ENCODE peak calls at places on chromosomes 5 and 9, in ten cellular contexts. U is body of pancreas, E is IMR-90, Z is ovary, K is uterus, H is adrenal gland, C is suprapubic skin, L is endothelial cell of umbilical vein, R is spleen, F is Peyer's patch. V is an unnamed sample. For H3K27me3 and H3K36me3, the result is how much of the 10 kb centered on the place peaks cover.

GRCh38 chr5:56669534-56670483 is 145.5 kb upstream of the MAP3K1 start:
- DNase-seq in U (peak), E (peak), Z (no peak), K (peak), H (peak), C (no peak), L (no peak), R (peak), F (no peak), V (peak)

GRCh38 chr9:119986205-119986604 is 593.8 kb downstream of the CDK5RAP2 start:
- DNase-seq in U (no peak), E (no peak), Z (no peak), K (no peak), H (no peak), C (no peak), L (no peak), R (no peak), F (no peak), V (no peak)

GRCh38 chr5:94326579-94326978 is 291.8 kb downstream of the KIAA0825 start:
- DNase-seq in U (no peak), E (no peak), Z (no peak), K (no peak), H (no peak), C (no peak), L (no peak), R (no peak), F (no peak), V (no peak)

GRCh38 chr5:74201334-74202081 is 439.0 kb downstream of the ENC1 start:
- DNase-seq in U (peak), E (peak), Z (peak), K (no peak), H (peak), C (no peak), L (peak), R (no peak), F (no peak), V (peak)

GRCh38 chr5:179304466-179304865 is 40.8 kb downstream of the ADAMTS2 start:
- DNase-seq in U (no peak), E (peak), Z (no peak), K (no peak), H (no peak), C (no peak), L (no peak), R (no peak), F (no peak), V (no peak)

GRCh38 chr9:91422832-91423711 is 560 bp downstream of the NFIL3 start:
- DNase-seq in U (peak), E (peak), Z (peak), K (peak), H (peak), C (peak), L (peak), R (peak), F (peak), V (peak)

GRCh38 chr9:33161011-33161588 is 6.0 kb downstream of the B4GALT1 start:
- DNase-seq in U (peak), E (peak), Z (peak), K (peak), H (peak), C (peak), L (peak), R (peak), F (no peak), V (peak)

GRCh38 chr9:28301281-28301680 is 728.0 kb upstream of the C9orf72 start:
- DNase-seq in U (no peak), E (no peak), Z (no peak), K (no peak), H (no peak), C (no peak), L (no peak), R (no peak), F (no peak), V (no peak)

GRCh38 chr9:111298831-111299603 is 31.0 kb downstream of the OR2K2 start:
- DNase-seq in U (peak), E (peak), Z (peak), K (no peak), H (peak), C (peak), L (peak), R (no peak), F (no peak), V (peak)

GRCh38 chr9:96199006-96199405 is 103.0 kb downstream of the HSD17B3 start:
- DNase-seq in U (no peak), E (no peak), Z (no peak), K (no peak), H (no peak), C (peak), L (no peak), R (no peak), F (no peak), V (no peak)

GRCh38 chr5:31433229-31433628 is 98.7 kb downstream of the DROSHA start:
- DNase-seq in U (no peak), E (no peak), Z (no peak), K (no peak), H (no peak), C (no peak), L (no peak), R (no peak), F (no peak), V (no peak)

GRCh38 chr5:128538249-128539037 is 398 bp upstream of the FBN2 start:
- DNase-seq in U (peak), E (peak), Z (peak), K (peak), H (peak), C (peak), L (peak), R (peak), F (peak), V (peak)

GRCh38 chr9:95018099-95018927 is 291.8 kb downstream of the AOPEP start:
- DNase-seq in U (peak), E (peak), Z (no peak), K (no peak), H (peak), C (no peak), L (peak), R (no peak), F (no peak), V (peak)

GRCh38 chr9:137317979-137318511 is 16.0 kb upstream of the NRARP start:
- DNase-seq in U (no peak), E (no peak), Z (no peak), K (no peak), H (no peak), C (no peak), L (no peak), R (peak), F (peak), V (no peak)

GRCh38 chr5:79982136-79982535 is 8.9 kb downstream of the MTX3 start:
- DNase-seq in U (no peak), E (no peak), Z (no peak), K (no peak), H (no peak), C (no peak), L (no peak), R (no peak), F (no peak), V (no peak)

GRCh38 chr5:159412284-159413046 is 82.2 kb upstream of the IL12B start:
- DNase-seq in U (peak), E (no peak), Z (no peak), K (no peak), H (no peak), C (no peak), L (no peak), R (peak), F (no peak), V (peak)

GRCh38 chr5:7754997-7755596 is 95.8 kb downstream of the CFAP90 start:
- DNase-seq in U (peak), E (peak), Z (peak), K (no peak), H (peak), C (no peak), L (peak), R (no peak), F (peak), V (peak)

GRCh38 chr9:114014044-114014443 is 64.1 kb downstream of the AMBP start:
- DNase-seq in U (no peak), E (no peak), Z (no peak), K (no peak), H (no peak), C (no peak), L (no peak), R (no peak), F (no peak), V (no peak)

GRCh38 chr5:98096155-98096554 is 677.3 kb upstream of the RGMB start:
- DNase-seq in U (no peak), E (peak), Z (no peak), K (no peak), H (no peak), C (no peak), L (no peak), R (no peak), F (no peak), V (no peak)

GRCh38 chr5:123080215-123080614 is 8.8 kb upstream of the PRDM6 start:
- DNase-seq in U (no peak), E (no peak), Z (no peak), K (no peak), H (no peak), C (no peak), L (no peak), R (no peak), F (no peak), V (no peak)

GRCh38 chr9:91177661-91178280 is 183.9 kb downstream of the AUH start:
- DNase-seq in U (no peak), E (peak), Z (no peak), K (no peak), H (no peak), C (peak), L (no peak), R (peak), F (peak), V (no peak)

GRCh38 chr5:59161206-59162105 is 578.6 kb downstream of the RAB3C start:
- DNase-seq in U (no peak), E (no peak), Z (no peak), K (no peak), H (no peak), C (no peak), L (no peak), R (no peak), F (no peak), V (no peak)

GRCh38 chr5:163410505-163410904 is 26.9 kb upstream of the CCNG1 start:
- DNase-seq in U (no peak), E (no peak), Z (no peak), K (no peak), H (no peak), C (no peak), L (no peak), R (no peak), F (no peak), V (no peak)

GRCh38 chr9:133881671-133882381 is 110.3 kb downstream of the VAV2 start:
- DNase-seq in U (peak), E (no peak), Z (no peak), K (no peak), H (peak), C (no peak), L (no peak), R (no peak), F (no peak), V (peak)

GRCh38 chr5:137741718-137742117 is 5.8 kb upstream of the KLHL3 start:
- DNase-seq in U (no peak), E (no peak), Z (no peak), K (no peak), H (no peak), C (no peak), L (no peak), R (no peak), F (no peak), V (no peak)

GRCh38 chr5:5158472-5158895 is 18.4 kb downstream of the ADAMTS16 start:
- DNase-seq in U (no peak), E (no peak), Z (no peak), K (no peak), H (no peak), C (no peak), L (no peak), R (no peak), F (no peak), V (no peak)

GRCh38 chr5:56535347-56535746 is 280.0 kb upstream of the MAP3K1 start:
- DNase-seq in U (no peak), E (no peak), Z (no peak), K (no peak), H (no peak), C (no peak), L (no peak), R (no peak), F (no peak), V (no peak)

GRCh38 chr9:69785757-69786156 is 25.9 kb upstream of the PTAR1 start:
- DNase-seq in U (no peak), E (peak), Z (no peak), K (no peak), H (no peak), C (no peak), L (peak), R (no peak), F (no peak), V (no peak)

GRCh38 chr9:91378695-91379127 is 17.0 kb upstream of the AUH start:
- DNase-seq in U (no peak), E (peak), Z (no peak), K (peak), H (peak), C (no peak), L (peak), R (no peak), F (no peak), V (no peak)

GRCh38 chr5:1892685-1893445 is 10.1 kb upstream of the IRX4 start:
- DNase-seq in U (no peak), E (no peak), Z (no peak), K (no peak), H (no peak), C (no peak), L (no peak), R (peak), F (no peak), V (no peak)

GRCh38 chr5:1893754-1894153 is 11.0 kb upstream of the IRX4 start:
- DNase-seq in U (no peak), E (no peak), Z (no peak), K (no peak), H (no peak), C (no peak), L (no peak), R (peak), F (no peak), V (no peak)

GRCh38 chr5:1891391-1891790 is 8.7 kb upstream of the IRX4 start:
- DNase-seq in U (no peak), E (no peak), Z (no peak), K (no peak), H (no peak), C (no peak), L (no peak), R (peak), F (no peak), V (no peak)

GRCh38 chr5:1890296-1890695 is 7.6 kb upstream of the IRX4 start:
- DNase-seq in U (no peak), E (no peak), Z (no peak), K (no peak), H (no peak), C (no peak), L (no peak), R (peak), F (no peak), V (no peak)

GRCh38 chr5:1892211-1892610 is 9.5 kb upstream of the IRX4 start:
- DNase-seq in U (no peak), E (no peak), Z (no peak), K (no peak), H (no peak), C (no peak), L (no peak), R (peak), F (no peak), V (no peak)
- H3K27me3 ChIP-seq in U (under half), E (half or more), Z (under half), K (under half), H (under half), C (half or more), L (under half), R (under half), F (under half), V (under half)

GRCh38 chr5:157390924-157391297 is 69.1 kb upstream of the NIPAL4 start:
- DNase-seq in U (no peak), E (no peak), Z (no peak), K (no peak), H (no peak), C (no peak), L (no peak), R (no peak), F (no peak), V (no peak)
- H3K36me3 ChIP-seq in U (under half), E (under half), Z (under half), K (under half), H (under half), C (under half), L (under half), R (under half), F (under half), V (under half)

GRCh38 chr5:75567710-75568109 is 43.5 kb upstream of the ANKDD1B start:
- DNase-seq in U (no peak), E (peak), Z (no peak), K (no peak), H (no peak), C (no peak), L (peak), R (no peak), F (no peak), V (no peak)
- TF ChIP-seq POLR2A in U (no peak), E (no peak), Z (no peak), K (no peak), H (no peak), C (no peak), L (no peak), R (no peak), F (no peak), V (no peak)

DNA sequence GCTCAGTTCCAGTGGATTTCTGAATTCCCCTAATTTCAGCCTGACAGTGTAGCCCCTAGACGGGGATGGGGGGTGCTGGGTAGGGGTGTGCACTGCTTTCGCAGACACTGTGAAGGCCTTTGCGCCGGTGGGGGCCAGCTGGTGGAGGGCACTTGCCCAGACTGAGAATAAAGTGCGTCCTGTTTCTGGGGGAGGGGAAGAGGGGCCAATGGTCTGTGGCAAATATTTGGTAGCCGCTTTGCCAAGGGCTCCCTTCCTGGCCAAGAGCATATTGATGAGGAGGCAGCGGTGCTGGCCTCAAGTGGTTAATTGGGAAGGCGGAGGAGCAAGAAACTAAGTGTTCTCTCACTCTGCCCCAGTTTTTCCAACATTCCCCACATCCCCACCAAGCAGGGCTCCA is 1.4 kb downstream of the CXCL14 start:
- DNase-seq in U (no peak), E (no peak), Z (no peak), K (no peak), H (no peak), C (no peak), L (no peak), R (no peak), F (no peak), V (no peak)
- H3K27me3 ChIP-seq in U (under half), E (half or more), Z (under half), K (under half), H (under half), C (under half), L (under half), R (under half), F (under half), V (under half)

DNA sequence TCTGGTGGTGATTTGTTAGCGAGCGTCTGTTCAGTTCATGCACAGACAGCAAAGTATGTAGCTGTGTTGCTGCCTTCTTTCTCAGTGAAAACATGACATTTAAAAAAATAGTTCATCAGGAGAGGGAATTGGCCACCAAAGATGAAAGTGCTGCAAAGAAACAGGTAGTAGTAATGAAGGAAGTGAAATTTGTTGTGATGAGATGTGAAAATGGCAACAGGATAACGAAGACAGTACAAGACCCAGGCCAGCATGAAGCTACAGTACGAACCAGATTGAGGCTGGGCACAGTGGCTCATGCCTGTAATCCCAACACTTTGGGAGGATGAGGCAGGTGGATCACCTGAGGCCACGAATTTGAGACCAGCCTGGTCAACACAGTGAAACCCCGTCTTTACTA is 136.0 kb downstream of the SMARCA2 start:
- DNase-seq in U (no peak), E (no peak), Z (no peak), K (no peak), H (no peak), C (no peak), L (no peak), R (no peak), F (no peak), V (no peak)
- H3K36me3 ChIP-seq in U (under half), E (under half), Z (under half), K (under half), H (under half), C (under half), L (under half), R (under half), F (under half), V (under half)

GRCh38 chr9:128067622-128067897 is 440 bp upstream of the NAIF1 start:
- DNase-seq in U (no peak), E (no peak), Z (no peak), K (no peak), H (no peak), C (no peak), L (no peak), R (no peak), F (no peak), V (no peak)
- TF ChIP-seq POLR2A in U (peak), E (peak), Z (peak), K (no peak), H (no peak), C (no peak), L (no peak), R (no peak), F (no peak), V (peak)

DNA sequence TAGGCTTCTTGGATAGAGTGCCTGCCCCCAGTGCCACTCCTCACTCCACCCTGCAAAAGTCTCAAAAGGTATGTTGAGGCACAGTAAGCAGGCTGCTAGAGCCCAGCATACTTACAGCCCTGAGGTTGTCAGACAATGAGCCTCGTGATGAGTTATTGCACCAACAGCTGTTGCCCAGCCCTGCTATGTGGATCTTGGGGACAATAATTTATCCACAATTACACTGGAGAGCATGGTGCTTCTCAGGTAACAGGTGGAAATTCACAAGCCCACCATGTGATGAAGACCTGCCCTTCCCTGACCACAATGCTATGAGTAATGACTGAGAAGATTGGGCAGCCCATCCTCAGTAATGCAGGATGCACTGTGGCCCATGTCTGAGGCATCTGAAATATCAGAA is 36.5 kb downstream of the KCNIP1 start:
- DNase-seq in U (no peak), E (no peak), Z (no peak), K (no peak), H (no peak), C (no peak), L (no peak), R (no peak), F (no peak), V (no peak)
- H3K27me3 ChIP-seq in U (under half), E (under half), Z (under half), K (under half), H (under half), C (under half), L (under half), R (under half), F (under half), V (under half)

DNA sequence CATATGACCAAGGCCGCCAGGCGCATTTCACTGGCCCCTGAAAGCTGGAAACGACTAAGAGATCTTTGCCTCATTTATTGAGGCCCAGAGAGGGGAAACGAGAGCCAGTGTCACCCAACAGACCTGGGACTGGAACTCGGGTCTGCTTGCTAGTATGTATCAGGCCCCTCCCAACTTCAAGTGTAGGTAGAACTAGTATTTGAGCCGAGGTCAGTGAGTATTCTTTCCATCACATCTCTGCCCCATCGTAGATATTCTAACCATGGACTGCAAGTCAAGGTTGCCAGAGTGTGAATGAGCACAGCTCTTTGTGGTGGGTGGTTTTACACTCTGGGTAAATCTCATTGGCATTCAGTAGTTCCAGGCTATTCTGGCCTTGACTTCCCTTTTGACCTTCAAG is 42.2 kb downstream of the GPR107 start:
- DNase-seq in U (no peak), E (no peak), Z (no peak), K (no peak), H (no peak), C (no peak), L (no peak), R (no peak), F (no peak), V (no peak)
- H3K36me3 ChIP-seq in U (under half), E (half or more), Z (under half), K (under half), H (under half), C (half or more), L (under half), R (under half), F (under half), V (under half)

V was measured in thyroid gland.